ENCODE peak calls at places on chromosomes 5 and 9, in ten cellular contexts. P is OCI-LY7; H is anterior cingulate cortex; T is GM12865; M is SJSA1; O is HFFc6; S is GM04504; F is activated CD4-positive, alpha-beta T cell treated with anti-CD3 and anti-CD28 coated beads, Interleukin-2, amount 10 ng/mL, durations not matched to agents 7 days and 5 days; Y is NCI-H748 treated with DMSO at 0.1 percent for 48 hours; U is fibroblast of the aortic adventitia. W is an unnamed sample.

GRCh38 chr9:123689701-123690428 is 240.1 kb downstream of the DENND1A start:
- DNase-seq in P (no peak), H (no peak), T (no peak), M (no peak), O (no peak), S (no peak), F (no peak), Y (no peak), U (no peak), W (no peak)

GRCh38 chr5:146644811-146645210 is 128.8 kb upstream of the GPR151 start:
- DNase-seq in P (no peak), H (no peak), T (no peak), M (no peak), O (no peak), S (no peak), F (no peak), Y (no peak), U (no peak), W (no peak)

GRCh38 chr5:91225848-91226686 is 157.1 kb downstream of the ARRDC3 start:
- DNase-seq in P (peak), H (no peak), T (peak), M (no peak), O (no peak), S (no peak), F (peak), Y (peak), U (no peak), W (no peak)

GRCh38 chr5:139418804-139419203 is 14.9 kb upstream of the SPATA24 start:
- DNase-seq in P (no peak), H (no peak), T (no peak), M (no peak), O (no peak), S (no peak), F (no peak), Y (no peak), U (no peak), W (no peak)

GRCh38 chr5:76710991-76711390 is 4.9 kb upstream of the F2R start:
- DNase-seq in P (no peak), H (no peak), T (peak), M (no peak), O (peak), S (no peak), F (no peak), Y (no peak), U (peak), W (no peak)

GRCh38 chr5:109688647-109688998 is 1.1 kb upstream of the MAN2A1 start:
- DNase-seq in P (peak), H (no peak), T (peak), M (no peak), O (no peak), S (no peak), F (peak), Y (peak), U (no peak), W (no peak)

GRCh38 chr9:20343325-20343724 is 279.0 kb downstream of the MLLT3 start:
- DNase-seq in P (no peak), H (no peak), T (no peak), M (no peak), O (no peak), S (no peak), F (no peak), Y (no peak), U (no peak), W (no peak)

GRCh38 chr9:73154271-73154670 is 2.6 kb downstream of the ANXA1 start:
- DNase-seq in P (no peak), H (no peak), T (no peak), M (no peak), O (no peak), S (no peak), F (no peak), Y (no peak), U (no peak), W (no peak)

GRCh38 chr5:143153332-143154119 is 250.0 kb downstream of the NR3C1 start:
- DNase-seq in P (no peak), H (no peak), T (no peak), M (peak), O (peak), S (peak), F (no peak), Y (no peak), U (peak), W (no peak)

GRCh38 chr5:1090538-1090937 is 21.3 kb downstream of the SLC12A7 start:
- DNase-seq in P (no peak), H (no peak), T (no peak), M (no peak), O (no peak), S (no peak), F (no peak), Y (no peak), U (peak), W (no peak)

GRCh38 chr9:3740690-3741419 is 215.1 kb upstream of the RFX3 start:
- DNase-seq in P (no peak), H (no peak), T (no peak), M (no peak), O (peak), S (peak), F (no peak), Y (no peak), U (no peak), W (no peak)